ENCODE peak calls at places on chromosomes 1 and 21, in seven cellular contexts. V is psoas muscle, E is transverse colon, A is fibroblast of lung, S is endodermal cell, M is left ventricle myocardium inferior, U is cardiac muscle cell. F is an unnamed sample. For H3K36me3 and H3K4me1, the result is how much of the 10 kb centered on the place peaks cover.

GRCh38 chr1:167599839-167600581 is 30.0 kb upstream of the RCSD1 start:
- DNase-seq in V (peak), E (peak), A (peak), S (no peak), M (peak), U (peak), F (no peak)

GRCh38 chr1:185816460-185816859 is 82.3 kb downstream of the HMCN1 start:
- DNase-seq in V (no peak), E (no peak), A (peak), S (no peak), M (no peak), U (no peak), F (no peak)

GRCh38 chr1:35448344-35448801 is 108.8 kb downstream of the KIAA0319L start:
- DNase-seq in V (no peak), E (no peak), A (peak), S (no peak), M (no peak), U (no peak), F (no peak)

GRCh38 chr1:223659711-223660110 is 5.8 kb downstream of the CAPN8 start:
- DNase-seq in V (no peak), E (no peak), A (no peak), S (no peak), M (no peak), U (no peak), F (no peak)

GRCh38 chr1:117147856-117148588 is 26.5 kb upstream of the TRIM45 start:
- DNase-seq in V (no peak), E (no peak), A (peak), S (no peak), M (no peak), U (no peak), F (no peak)

GRCh38 chr1:165841582-165842362 is 14.4 kb downstream of the UCK2 start:
- DNase-seq in V (no peak), E (no peak), A (peak), S (peak), M (no peak), U (no peak), F (no peak)

GRCh38 chr1:84300991-84301758 is at the start of gene SAMD13:
- DNase-seq in V (peak), E (peak), A (peak), S (no peak), M (peak), U (peak), F (peak)

GRCh38 chr1:47521034-47521871 is 83.4 kb downstream of the FOXD2 start:
- DNase-seq in V (no peak), E (no peak), A (no peak), S (peak), M (no peak), U (no peak), F (no peak)

GRCh38 chr1:39800471-39800835 is 11.8 kb upstream of the BMP8B start:
- DNase-seq in V (no peak), E (no peak), A (no peak), S (no peak), M (no peak), U (no peak), F (no peak)

GRCh38 chr1:30742963-30743559 is 14.5 kb downstream of the LAPTM5 start:
- DNase-seq in V (no peak), E (no peak), A (no peak), S (no peak), M (no peak), U (no peak), F (no peak)

GRCh38 chr1:206012086-206012859 is 9.1 kb upstream of the RAB7B start:
- DNase-seq in V (peak), E (peak), A (no peak), S (peak), M (peak), U (peak), F (no peak)

GRCh38 chr1:115507256-115507589 is 134.5 kb upstream of the VANGL1 start:
- DNase-seq in V (no peak), E (no peak), A (peak), S (peak), M (no peak), U (peak), F (no peak)

GRCh38 chr1:71651229-71651628 is 570.4 kb upstream of the ZRANB2 start:
- DNase-seq in V (no peak), E (no peak), A (no peak), S (no peak), M (no peak), U (no peak), F (no peak)

GRCh38 chr1:201714542-201715276 is 114.2 kb upstream of the IPO9 start:
- DNase-seq in V (peak), E (peak), A (peak), S (peak), M (peak), U (peak), F (peak)

GRCh38 chr1:163168053-163168452 is 34.7 kb downstream of the RGS5 start:
- DNase-seq in V (no peak), E (no peak), A (peak), S (no peak), M (no peak), U (no peak), F (no peak)

GRCh38 chr1:46030074-46030870 is 102.2 kb downstream of the PIK3R3 start:
- DNase-seq in V (no peak), E (no peak), A (no peak), S (no peak), M (no peak), U (no peak), F (no peak)

GRCh38 chr21:16460936-16461335 is 731.2 kb downstream of the USP25 start:
- DNase-seq in V (no peak), E (no peak), A (no peak), S (peak), M (no peak), U (no peak), F (no peak)

GRCh38 chr1:221667504-221667903 is 74.4 kb downstream of the DUSP10 start:
- DNase-seq in V (no peak), E (no peak), A (peak), S (no peak), M (no peak), U (no peak), F (no peak)

GRCh38 chr1:226687476-226687875 is 51.6 kb downstream of the ITPKB start:
- DNase-seq in V (no peak), E (no peak), A (no peak), S (no peak), M (no peak), U (no peak), F (no peak)

GRCh38 chr1:24909388-24909898 is 20.6 kb downstream of the RUNX3 start:
- DNase-seq in V (no peak), E (peak), A (peak), S (peak), M (peak), U (peak), F (peak)

GRCh38 chr1:84847253-84848247 is 45.5 kb downstream of the LPAR3 start:
- DNase-seq in V (no peak), E (peak), A (peak), S (no peak), M (peak), U (peak), F (peak)

GRCh38 chr1:206823725-206824124 is 41.7 kb upstream of the IL20 start:
- DNase-seq in V (no peak), E (no peak), A (peak), S (no peak), M (peak), U (no peak), F (no peak)

GRCh38 chr1:171983584-171983983 is 142.3 kb downstream of the DNM3 start:
- DNase-seq in V (no peak), E (no peak), A (peak), S (no peak), M (no peak), U (no peak), F (no peak)

GRCh38 chr1:209046058-209046417 is 537.5 kb upstream of the CAMK1G start:
- DNase-seq in V (no peak), E (no peak), A (no peak), S (no peak), M (no peak), U (no peak), F (no peak)

GRCh38 chr1:21594495-21594894 is 74.7 kb downstream of the RAP1GAP start:
- DNase-seq in V (no peak), E (no peak), A (no peak), S (peak), M (no peak), U (peak), F (peak)

GRCh38 chr21:44966135-44967081 is 26.6 kb downstream of the SLX9 start:
- DNase-seq in V (peak), E (no peak), A (no peak), S (no peak), M (peak), U (no peak), F (peak)

GRCh38 chr1:116769994-116770393 is 15.8 kb downstream of the CD2 start:
- DNase-seq in V (no peak), E (no peak), A (no peak), S (no peak), M (no peak), U (no peak), F (no peak)

GRCh38 chr1:53280486-53280885 is 42.2 kb upstream of the MAGOH start:
- DNase-seq in V (no peak), E (no peak), A (no peak), S (no peak), M (no peak), U (no peak), F (no peak)

GRCh38 chr21:17726047-17726446 is 93.1 kb downstream of the C21orf91 start:
- DNase-seq in V (no peak), E (no peak), A (no peak), S (peak), M (no peak), U (no peak), F (no peak)

GRCh38 chr1:23567996-23568607 is 8.8 kb upstream of the ID3 start:
- DNase-seq in V (no peak), E (peak), A (no peak), S (peak), M (peak), U (peak), F (no peak)

GRCh38 chr1:234853906-234854647 is 244.1 kb upstream of the IRF2BP2 start:
- DNase-seq in V (no peak), E (no peak), A (no peak), S (peak), M (no peak), U (no peak), F (no peak)

GRCh38 chr21:34933609-34934345 is 115.3 kb downstream of the RUNX1 start:
- DNase-seq in V (no peak), E (no peak), A (no peak), S (no peak), M (no peak), U (no peak), F (no peak)

GRCh38 chr1:25098717-25099116 is 133.6 kb downstream of the SYF2 start:
- DNase-seq in V (no peak), E (no peak), A (no peak), S (no peak), M (no peak), U (no peak), F (no peak)

GRCh38 chr1:27402349-27402754 is 9.9 kb downstream of the GPR3 start:
- DNase-seq in V (peak), E (peak), A (peak), S (peak), M (peak), U (peak), F (peak)

GRCh38 chr1:186213225-186213607 is 161.8 kb downstream of the TPR start:
- DNase-seq in V (no peak), E (no peak), A (no peak), S (no peak), M (no peak), U (no peak), F (no peak)

GRCh38 chr1:47507921-47508894 is 70.4 kb downstream of the FOXD2 start:
- DNase-seq in V (peak), E (peak), A (no peak), S (peak), M (peak), U (peak), F (peak)

GRCh38 chr1:39539252-39539790 is 37.3 kb downstream of the PABPC4 start:
- DNase-seq in V (peak), E (peak), A (peak), S (peak), M (peak), U (peak), F (no peak)

GRCh38 chr21:36960676-36961284 is 5.7 kb downstream of the HLCS start:
- DNase-seq in V (no peak), E (no peak), A (no peak), S (no peak), M (no peak), U (no peak), F (no peak)
- H3K36me3 ChIP-seq in V (under half), E (under half), A (under half), S (under half), M (under half), U (under half), F (under half)

GRCh38 chr1:228283043-228283371 is 75.2 kb downstream of the OBSCN start:
- DNase-seq in V (peak), E (no peak), A (no peak), S (peak), M (peak), U (no peak), F (peak)
- TF ChIP-seq CTCF in V (no peak), E (no peak), A (no peak), S (peak), M (no peak), U (no peak), F (no peak)

GRCh38 chr1:64483711-64484454 is 14.0 kb downstream of the CACHD1 start:
- DNase-seq in V (no peak), E (no peak), A (no peak), S (peak), M (no peak), U (no peak), F (no peak)

GRCh38 chr1:64480999-64481772 is 11.3 kb downstream of the CACHD1 start:
- DNase-seq in V (no peak), E (no peak), A (no peak), S (no peak), M (no peak), U (no peak), F (no peak)

GRCh38 chr1:64482128-64482527 is 12.2 kb downstream of the CACHD1 start:
- DNase-seq in V (no peak), E (no peak), A (no peak), S (no peak), M (no peak), U (no peak), F (no peak)

GRCh38 chr1:64484651-64485050 is 14.7 kb downstream of the CACHD1 start:
- DNase-seq in V (no peak), E (no peak), A (peak), S (no peak), M (no peak), U (no peak), F (no peak)

DNA sequence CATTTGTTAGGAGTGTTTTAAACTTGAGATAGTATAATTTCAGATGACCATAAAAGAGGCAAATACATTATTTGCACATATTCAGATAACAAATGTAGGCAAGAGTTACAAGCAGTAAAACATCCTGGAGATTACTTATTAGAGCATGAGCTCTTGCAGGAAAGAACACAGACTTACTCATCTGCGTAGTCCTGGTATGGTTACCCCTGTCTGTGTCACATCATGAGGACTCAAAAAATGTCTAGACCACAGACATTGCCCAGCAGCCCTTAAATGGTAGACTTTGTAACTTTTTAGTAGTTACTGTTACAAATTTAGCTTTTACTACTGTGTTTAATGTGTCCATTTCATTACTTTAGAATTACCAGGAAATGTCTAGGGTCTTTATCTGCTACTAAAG is 12.8 kb downstream of the CACHD1 start:
- DNase-seq in V (no peak), E (no peak), A (no peak), S (no peak), M (no peak), U (no peak), F (no peak)
- H3K4me1 ChIP-seq in V (under half), E (under half), A (under half), S (under half), M (under half), U (half or more), F (under half)

GRCh38 chr1:159980786-159981185 is 26.7 kb upstream of the SLAMF9 start:
- DNase-seq in V (no peak), E (no peak), A (no peak), S (peak), M (no peak), U (no peak), F (peak)

GRCh38 chr1:159980076-159980475 is 26.0 kb upstream of the SLAMF9 start:
- DNase-seq in V (no peak), E (no peak), A (no peak), S (peak), M (no peak), U (no peak), F (no peak)

GRCh38 chr1:159979257-159979656 is 25.2 kb upstream of the SLAMF9 start:
- DNase-seq in V (no peak), E (no peak), A (peak), S (no peak), M (no peak), U (no peak), F (no peak)

GRCh38 chr1:159983681-159984080 is 29.6 kb upstream of the SLAMF9 start:
- DNase-seq in V (no peak), E (no peak), A (no peak), S (peak), M (no peak), U (no peak), F (peak)

GRCh38 chr1:159981351-159982055 is 27.5 kb upstream of the SLAMF9 start:
- DNase-seq in V (no peak), E (no peak), A (no peak), S (peak), M (no peak), U (no peak), F (no peak)
- H3K36me3 ChIP-seq in V (under half), E (under half), A (under half), S (under half), M (under half), U (under half), F (under half)

GRCh38 chr1:184757891-184758290 is 3.2 kb upstream of the EDEM3 start:
- DNase-seq in V (no peak), E (no peak), A (no peak), S (no peak), M (no peak), U (no peak), F (no peak)
- TF ChIP-seq CTCF in V (no peak), E (no peak), A (no peak), S (no peak), M (no peak), U (no peak), F (no peak)